ENCODE peak calls at places on chromosomes 3 and 15, in five cellular contexts. K is CD8-positive, alpha-beta T cell; L is ovary; G is pancreas; N is hepatocyte. C is an unnamed sample. For H3K4me1, the result is how much of the 10 kb centered on the place peaks cover.

GRCh38 chr3:168581718-168582332 is 486.1 kb upstream of the GOLIM4 start:
- DNase-seq in N (no peak), L (no peak), K (no peak), G (no peak), C (no peak)

GRCh38 chr15:80141916-80142598 is 10.7 kb upstream of the FAH start:
- DNase-seq in K (no peak), L (no peak), G (no peak), N (no peak), C (no peak)

GRCh38 chr3:88058593-88059379 is at the start of the genes CGGBP1 and ZNF654:
- DNase-seq in K (peak), N (peak), G (peak), L (peak), C (peak)

GRCh38 chr3:129305592-129306091 is 27.0 kb downstream of the HMCES start:
- DNase-seq in N (peak), L (peak), G (peak), K (no peak), C (no peak)

GRCh38 chr3:39343760-39344159 is 14.3 kb downstream of the CCR8 start:
- DNase-seq in K (no peak), G (no peak), N (no peak), L (no peak), C (no peak)

GRCh38 chr3:53077476-53078220 is 31.8 kb upstream of the SFMBT1 start:
- DNase-seq in K (no peak), G (no peak), L (peak), N (no peak), C (no peak)

GRCh38 chr3:135135445-135135844 is 340.4 kb downstream of the EPHB1 start:
- DNase-seq in N (no peak), G (no peak), K (no peak), L (no peak), C (no peak)

GRCh38 chr15:97425596-97425995 is 534.9 kb upstream of the ARRDC4 start:
- DNase-seq in N (no peak), G (no peak), K (no peak), L (no peak), C (no peak)

GRCh38 chr3:16066975-16067374 is 107.5 kb upstream of the GALNT15 start:
- DNase-seq in K (no peak), N (no peak), G (no peak), L (no peak), C (no peak)

GRCh38 chr3:67863869-67864268 is 209.5 kb upstream of the SUCLG2 start:
- DNase-seq in L (no peak), G (no peak), N (peak), K (no peak), C (peak)

GRCh38 chr15:35697549-35698299 is 151.8 kb upstream of the DPH6 start:
- DNase-seq in N (peak), K (no peak), L (peak), G (no peak), C (no peak)

GRCh38 chr3:88657459-88657858 is 450.0 kb upstream of the EPHA3 start:
- DNase-seq in K (no peak), G (no peak), N (no peak), L (no peak), C (no peak)

GRCh38 chr3:41093476-41093875 is 105.8 kb upstream of the CTNNB1 start:
- DNase-seq in G (no peak), N (no peak), L (no peak), K (no peak), C (no peak)

GRCh38 chr3:149736180-149737100 is 15.8 kb downstream of the COMMD2 start:
- DNase-seq in G (no peak), L (no peak), N (no peak), K (no peak), C (peak)

GRCh38 chr3:143634991-143635390 is 213.3 kb downstream of the SLC9A9 start:
- DNase-seq in L (no peak), G (no peak), N (no peak), K (no peak), C (no peak)

GRCh38 chr15:74651251-74651741 is 35.7 kb downstream of the CLK3 start:
- DNase-seq in L (no peak), N (no peak), G (no peak), K (no peak), C (no peak)

GRCh38 chr15:43518073-43518761 is 809 bp downstream of the MAP1A start:
- DNase-seq in L (peak), K (no peak), N (peak), G (no peak), C (no peak)

GRCh38 chr3:195119461-195120198 is 151.3 kb downstream of the XXYLT1 start:
- DNase-seq in N (peak), K (no peak), G (no peak), L (no peak), C (peak)

GRCh38 chr15:40746916-40747418 is 8.1 kb downstream of the RMDN3 start:
- DNase-seq in K (no peak), G (no peak), L (no peak), N (no peak), C (no peak)

GRCh38 chr3:52245322-52246263 is at the start of gene PPM1M:
- DNase-seq in L (peak), N (peak), K (no peak), G (peak), C (no peak)

GRCh38 chr3:196772102-196772501 is 32.4 kb downstream of the PAK2 start:
- DNase-seq in K (no peak), L (no peak), G (no peak), N (no peak), C (no peak)

GRCh38 chr3:184750684-184751083 is 38.8 kb upstream of the MAGEF1 start:
- DNase-seq in N (no peak), G (no peak), K (no peak), L (no peak), C (no peak)

GRCh38 chr3:105154692-105155091 is 212.0 kb upstream of the ALCAM start:
- DNase-seq in L (no peak), K (no peak), G (no peak), N (no peak), C (no peak)

GRCh38 chr15:94298359-94298758 is 67.0 kb downstream of the MCTP2 start:
- DNase-seq in K (no peak), L (no peak), N (no peak), G (no peak), C (no peak)

GRCh38 chr15:55250392-55250791 is 39.2 kb downstream of the RAB27A start:
- DNase-seq in K (no peak), N (peak), G (no peak), L (no peak), C (peak)

GRCh38 chr15:70562906-70563305 is 200.5 kb downstream of the UACA start:
- DNase-seq in L (no peak), G (no peak), N (no peak), K (no peak), C (no peak)

GRCh38 chr15:76964157-76964556 is 30.8 kb upstream of the PSTPIP1 start:
- DNase-seq in N (no peak), G (no peak), L (no peak), K (no peak), C (no peak)

GRCh38 chr3:167078070-167078622 is 302.0 kb downstream of the ZBBX start:
- DNase-seq in L (no peak), G (no peak), N (no peak), K (no peak), C (no peak)

GRCh38 chr15:39709941-39710340 is 72.7 kb downstream of the FSIP1 start:
- DNase-seq in L (no peak), K (no peak), G (no peak), N (no peak), C (no peak)

GRCh38 chr3:88231207-88231606 is 81.4 kb downstream of the C3orf38 start:
- DNase-seq in G (no peak), N (no peak), K (no peak), L (no peak), C (peak)

GRCh38 chr15:97750071-97750470 is 210.4 kb upstream of the ARRDC4 start:
- DNase-seq in L (no peak), K (no peak), N (no peak), G (no peak), C (no peak)

GRCh38 chr15:88012233-88012632 is 244.3 kb downstream of the NTRK3 start:
- DNase-seq in K (no peak), L (no peak), G (no peak), N (no peak), C (no peak)

GRCh38 chr3:16998236-16998923 is 113.6 kb downstream of the PLCL2 start:
- DNase-seq in K (no peak), G (no peak), N (no peak), L (no peak), C (no peak)

GRCh38 chr3:109702252-109702651 is 364.9 kb upstream of the DPPA4 start:
- DNase-seq in N (no peak), G (no peak), K (no peak), L (no peak), C (no peak)

GRCh38 chr15:78204351-78205309 is 29.7 kb downstream of the ACSBG1 start:
- DNase-seq in K (no peak), N (peak), G (peak), L (peak), C (no peak)

GRCh38 chr3:134838599-134838998 is 43.5 kb downstream of the EPHB1 start:
- DNase-seq in L (no peak), N (no peak), K (no peak), G (no peak), C (no peak)

GRCh38 chr15:60384052-60384451 is 13.7 kb downstream of the ANXA2 start:
- DNase-seq in K (no peak), L (no peak), G (no peak), N (no peak), C (no peak)
- H3K4me1 ChIP-seq in K (under half), L (under half), G (under half), N (under half), C (half or more)

GRCh38 chr3:12925648-12926047 is 84.3 kb upstream of the RPL32 start:
- DNase-seq in K (no peak), L (no peak), N (no peak), G (no peak), C (no peak)
- H3K4me1 ChIP-seq in K (under half), L (under half), N (under half), G (under half), C (under half)

GRCh38 chr3:128180446-128180845 is 27.2 kb downstream of the EEFSEC start:
- DNase-seq in G (no peak), L (no peak), N (no peak), K (no peak), C (no peak)

GRCh38 chr3:128177865-128178264 is 24.6 kb downstream of the EEFSEC start:
- DNase-seq in K (no peak), N (no peak), G (no peak), L (no peak), C (no peak)

GRCh38 chr3:128180913-128181312 is 27.6 kb downstream of the EEFSEC start:
- DNase-seq in L (no peak), N (no peak), G (no peak), K (no peak), C (no peak)

GRCh38 chr3:128178782-128179473 is 25.6 kb downstream of the EEFSEC start:
- DNase-seq in G (no peak), N (no peak), L (no peak), K (no peak), C (peak)

DNA sequence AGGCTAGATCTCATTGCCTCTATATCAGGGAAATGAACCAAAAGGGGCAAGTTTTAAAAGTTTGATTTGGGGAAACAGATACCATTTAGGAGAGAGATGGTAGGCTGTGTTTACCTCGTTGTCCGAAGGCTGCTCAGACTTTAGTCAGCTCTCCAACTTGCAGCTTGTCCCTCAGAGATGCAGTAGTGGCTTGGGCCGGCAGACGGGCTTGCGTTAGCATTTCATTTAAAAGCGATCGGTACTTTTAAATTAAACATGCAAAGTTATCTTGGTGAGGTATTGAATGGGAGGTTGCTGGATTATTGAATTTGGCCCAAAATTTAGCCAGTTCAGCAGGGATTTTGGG is 26.2 kb downstream of the EEFSEC start:
- DNase-seq in N (no peak), K (no peak), G (no peak), L (no peak), C (no peak)
- H3K4me1 ChIP-seq in N (under half), K (under half), G (under half), L (under half), C (under half)

GRCh38 chr3:50168791-50169190 is 13.7 kb downstream of the SEMA3F start:
- DNase-seq in N (no peak), G (no peak), K (no peak), L (no peak), C (no peak)
- H3K4me1 ChIP-seq in N (under half), G (under half), K (under half), L (under half), C (half or more)

DNA sequence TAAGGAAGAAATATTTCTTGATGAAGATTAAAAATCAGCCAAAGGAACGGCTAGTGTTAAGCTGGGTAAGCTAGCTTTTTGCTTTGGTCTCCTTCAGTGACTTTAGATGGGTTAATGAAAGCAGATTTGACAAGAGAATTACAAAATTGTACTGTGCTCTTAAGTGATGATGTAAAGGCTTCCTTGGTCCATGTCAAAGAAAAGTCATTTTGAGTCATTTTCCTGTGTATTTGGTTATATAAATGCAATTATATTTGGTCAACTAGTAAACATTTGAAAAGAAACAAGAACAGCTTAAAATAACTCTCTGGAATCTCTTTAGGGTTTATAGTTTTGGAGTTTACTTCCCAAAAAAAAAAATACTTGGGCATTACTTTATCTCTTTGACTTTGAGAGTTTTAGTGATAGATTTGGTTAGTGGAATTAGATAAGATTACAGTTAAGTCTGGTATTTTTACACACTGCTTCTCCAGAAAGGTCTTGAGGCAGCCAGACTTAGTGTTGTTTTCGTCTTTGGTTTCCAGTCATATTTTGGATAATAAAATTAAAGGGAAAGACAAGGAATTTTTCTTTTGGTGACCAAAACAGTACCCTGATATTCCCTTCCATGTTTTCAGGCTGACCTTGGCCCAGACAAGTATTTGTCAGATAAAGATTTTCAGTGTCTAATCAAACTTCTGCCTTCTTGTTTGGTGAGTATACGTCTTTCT is 42.3 kb downstream of the PDHB start:
- DNase-seq in K (no peak), G (no peak), L (no peak), N (no peak), C (no peak)
- H3K4me1 ChIP-seq in K (under half), G (under half), L (under half), N (under half), C (under half)